ENCODE peak calls at places on chromosomes 16 and 17, in four cellular contexts. One of them, this sample, is unnamed.

GRCh38 chr17:69608808-69609494 is 194.5 kb downstream of the MAP2K6 start:
- DNase-seq in uterus: no peak
- DNase-seq in skeletal muscle cell: peak
- DNase-seq in SK-N-MC: no peak
- DNase-seq in this sample: no peak

GRCh38 chr17:30290696-30291570 is 811 bp downstream of the BLMH start:
- DNase-seq in SK-N-MC: no peak
- DNase-seq in uterus: peak
- DNase-seq in skeletal muscle cell: no peak
- DNase-seq in this sample: peak

GRCh38 chr17:27241346-27241946 is 52.5 kb upstream of the WSB1 start:
- DNase-seq in uterus: no peak
- DNase-seq in skeletal muscle cell: no peak
- DNase-seq in SK-N-MC: no peak
- DNase-seq in this sample: no peak

GRCh38 chr16:15489016-15489415 is 54.6 kb downstream of the BMERB1 start:
- DNase-seq in SK-N-MC: no peak
- DNase-seq in skeletal muscle cell: no peak
- DNase-seq in uterus: no peak
- DNase-seq in this sample: no peak

GRCh38 chr16:64865037-64865696 is 256.7 kb downstream of the CDH11 start:
- DNase-seq in uterus: no peak
- DNase-seq in SK-N-MC: no peak
- DNase-seq in skeletal muscle cell: no peak
- DNase-seq in this sample: no peak

GRCh38 chr17:45116434-45117016 is 15.8 kb downstream of the PLCD3 start:
- DNase-seq in uterus: no peak
- DNase-seq in skeletal muscle cell: no peak
- DNase-seq in SK-N-MC: no peak
- DNase-seq in this sample: no peak

GRCh38 chr16:52068447-52069074 is 478.4 kb downstream of the TOX3 start:
- DNase-seq in uterus: no peak
- DNase-seq in SK-N-MC: no peak
- DNase-seq in skeletal muscle cell: no peak
- DNase-seq in this sample: peak

GRCh38 chr17:185445-186138 is 4.1 kb upstream of the DOC2B start:
- DNase-seq in uterus: no peak
- DNase-seq in skeletal muscle cell: no peak
- DNase-seq in SK-N-MC: no peak
- DNase-seq in this sample: no peak

GRCh38 chr17:28348979-28349378 is 8.3 kb downstream of the POLDIP2 start:
- DNase-seq in skeletal muscle cell: no peak
- DNase-seq in SK-N-MC: no peak
- DNase-seq in uterus: no peak
- DNase-seq in this sample: no peak

GRCh38 chr16:85988306-85988705 is 89.3 kb downstream of the IRF8 start:
- DNase-seq in SK-N-MC: no peak
- DNase-seq in uterus: no peak
- DNase-seq in skeletal muscle cell: no peak
- DNase-seq in this sample: no peak
- H3K4me3 ChIP-seq in SK-N-MC: no peak
- H3K4me3 ChIP-seq in uterus: no peak
- H3K4me3 ChIP-seq in skeletal muscle cell: no peak
- H3K4me3 ChIP-seq in this sample: no peak

GRCh38 chr16:72247821-72248253 is 75.9 kb upstream of the PMFBP1 start:
- DNase-seq in uterus: no peak
- DNase-seq in skeletal muscle cell: peak
- DNase-seq in SK-N-MC: no peak
- DNase-seq in this sample: no peak
- H3K4me3 ChIP-seq in uterus: no peak
- H3K4me3 ChIP-seq in skeletal muscle cell: no peak
- H3K4me3 ChIP-seq in SK-N-MC: no peak
- H3K4me3 ChIP-seq in this sample: no peak

GRCh38 chr17:50577451-50577954 is 17.0 kb downstream of the CACNA1G start:
- DNase-seq in skeletal muscle cell: no peak
- DNase-seq in uterus: no peak
- DNase-seq in SK-N-MC: no peak
- DNase-seq in this sample: no peak
- H3K4me3 ChIP-seq in skeletal muscle cell: no peak
- H3K4me3 ChIP-seq in uterus: no peak
- H3K4me3 ChIP-seq in SK-N-MC: no peak
- H3K4me3 ChIP-seq in this sample: no peak

GRCh38 chr16:88662222-88662842 is 559 bp downstream of the MVD start:
- DNase-seq in uterus: no peak
- DNase-seq in SK-N-MC: no peak
- DNase-seq in skeletal muscle cell: no peak
- DNase-seq in this sample: no peak
- H3K4me3 ChIP-seq in uterus: peak
- H3K4me3 ChIP-seq in SK-N-MC: peak
- H3K4me3 ChIP-seq in skeletal muscle cell: peak
- H3K4me3 ChIP-seq in this sample: peak

DNA sequence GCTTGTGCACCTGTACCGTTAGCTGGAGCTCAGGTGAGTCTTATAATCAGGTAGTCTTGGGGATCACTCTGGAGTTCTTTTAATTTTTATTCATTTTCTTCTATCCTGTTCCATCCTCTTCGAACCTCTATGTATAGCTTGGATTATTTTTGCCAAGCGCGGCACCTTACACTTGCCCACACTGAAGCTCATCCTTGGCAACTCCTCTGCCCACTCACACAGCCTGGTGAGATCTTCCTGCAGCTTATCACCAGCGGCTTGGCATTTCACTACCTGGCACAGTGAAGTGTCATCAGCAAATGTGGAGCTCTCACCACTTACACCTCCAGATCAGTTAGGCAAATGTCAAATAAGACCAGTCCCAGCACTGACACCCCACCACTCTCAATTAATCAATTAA is 116.7 kb downstream of the CACNG3 start:
- DNase-seq in SK-N-MC: no peak
- DNase-seq in uterus: no peak
- DNase-seq in skeletal muscle cell: no peak
- DNase-seq in this sample: no peak
- H3K4me3 ChIP-seq in SK-N-MC: no peak
- H3K4me3 ChIP-seq in uterus: no peak
- H3K4me3 ChIP-seq in skeletal muscle cell: no peak
- H3K4me3 ChIP-seq in this sample: no peak

GRCh38 chr16:85003723-85004586 is 7.4 kb downstream of the ZDHHC7 start:
- DNase-seq in skeletal muscle cell: no peak
- DNase-seq in SK-N-MC: no peak
- DNase-seq in uterus: no peak
- DNase-seq in this sample: no peak
- H3K4me3 ChIP-seq in skeletal muscle cell: no peak
- H3K4me3 ChIP-seq in SK-N-MC: no peak
- H3K4me3 ChIP-seq in uterus: no peak
- H3K4me3 ChIP-seq in this sample: no peak

DNA sequence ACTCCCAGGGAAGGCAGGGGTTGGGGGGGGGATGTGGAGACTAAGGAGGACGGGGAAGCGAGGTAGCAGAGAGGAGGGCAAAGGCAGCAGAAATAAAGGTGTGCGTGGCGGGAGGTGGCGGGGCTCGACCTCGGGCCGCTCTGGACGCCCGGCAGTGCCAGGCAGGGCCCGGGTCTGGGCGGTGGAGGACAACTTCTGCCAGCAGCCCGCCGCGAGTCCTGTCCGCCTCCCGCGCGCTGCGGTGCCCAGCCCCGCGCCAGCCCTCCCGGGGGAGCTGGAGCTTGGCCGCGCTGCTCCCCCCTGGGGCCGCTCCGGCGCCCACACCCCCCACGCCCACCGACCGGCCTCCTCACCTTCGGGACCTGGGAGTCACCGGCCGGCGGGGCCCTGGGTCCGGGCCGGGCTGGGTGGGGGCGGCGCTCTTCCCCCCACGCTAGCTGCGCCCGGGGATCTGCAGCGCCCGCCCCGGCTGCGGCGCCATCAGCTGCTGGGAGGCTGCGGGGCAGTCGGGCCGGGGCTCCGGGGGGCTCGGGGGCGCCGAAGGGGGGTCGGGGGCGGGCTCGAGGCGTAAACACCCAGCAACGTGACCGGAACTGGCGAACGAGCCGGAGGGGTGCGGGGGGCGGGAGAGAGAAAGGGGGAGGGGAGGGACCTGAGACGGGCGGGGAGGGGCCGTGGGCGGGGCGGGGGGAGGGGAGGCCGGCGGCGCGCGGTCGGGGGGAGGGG is at the start of gene CCDC92B:
- DNase-seq in skeletal muscle cell: no peak
- DNase-seq in SK-N-MC: no peak
- DNase-seq in uterus: no peak
- DNase-seq in this sample: no peak
- H3K4me3 ChIP-seq in skeletal muscle cell: no peak
- H3K4me3 ChIP-seq in SK-N-MC: no peak
- H3K4me3 ChIP-seq in uterus: no peak
- H3K4me3 ChIP-seq in this sample: no peak

GRCh38 chr17:58156839-58157803 is 8.9 kb downstream of the OR4D1 start:
- DNase-seq in SK-N-MC: no peak
- DNase-seq in uterus: no peak
- DNase-seq in skeletal muscle cell: no peak
- DNase-seq in this sample: no peak
- H3K4me3 ChIP-seq in SK-N-MC: no peak
- H3K4me3 ChIP-seq in uterus: peak
- H3K4me3 ChIP-seq in skeletal muscle cell: peak
- H3K4me3 ChIP-seq in this sample: no peak

DNA sequence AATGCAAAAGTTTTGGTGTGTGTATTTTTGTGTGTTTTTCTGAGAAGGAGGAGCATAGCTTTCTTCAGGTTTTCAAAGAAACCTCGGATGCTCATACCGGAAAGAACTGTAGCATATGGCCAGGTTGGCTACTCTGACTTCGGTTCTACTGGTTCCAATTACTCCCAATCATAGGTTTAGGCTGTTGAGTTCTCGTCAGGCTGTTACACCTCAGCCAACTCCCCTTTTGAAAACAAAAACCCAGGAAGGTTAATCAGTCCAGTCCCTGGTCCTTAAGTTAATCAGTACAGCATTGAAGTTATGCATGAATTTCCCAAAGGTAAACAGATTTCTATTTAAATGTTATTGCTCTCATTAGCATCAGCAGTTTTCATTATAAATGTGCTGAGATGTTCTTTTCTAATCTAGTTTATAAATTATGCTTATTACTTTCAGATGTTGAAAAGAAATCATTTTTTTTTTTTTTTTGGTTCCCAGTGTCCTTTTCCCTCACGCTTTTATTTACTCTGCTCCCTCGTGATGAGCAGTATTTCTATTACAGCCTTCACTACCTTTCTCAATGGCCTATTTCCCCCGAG is 111.0 kb downstream of the NPIPB5 start:
- DNase-seq in SK-N-MC: no peak
- DNase-seq in uterus: no peak
- DNase-seq in skeletal muscle cell: no peak
- DNase-seq in this sample: no peak
- H3K4me3 ChIP-seq in SK-N-MC: peak
- H3K4me3 ChIP-seq in uterus: no peak
- H3K4me3 ChIP-seq in skeletal muscle cell: no peak
- H3K4me3 ChIP-seq in this sample: no peak